ENCODE peak calls at places on chromosomes 6 and 20, in seven cellular contexts. Q is GOT3, J is uterus, I is substantia nigra, G is mucosa of descending colon, D is HTR-8/SVneo, F is KG1. Y is an unnamed sample.

GRCh38 chr20:17768267-17768666 is 68.5 kb downstream of the BANF2 start:
- DNase-seq in Q (no peak), I (no peak), J (no peak), D (no peak), G (no peak), F (no peak), Y (no peak)

GRCh38 chr6:1792989-1793388 is 183.3 kb downstream of the FOXC1 start:
- DNase-seq in Q (no peak), J (no peak), D (peak; percentile 42), F (no peak), I (no peak), G (peak; percentile 20), Y (no peak)

GRCh38 chr6:35318200-35318844 is 20.7 kb downstream of the DEF6 start:
- DNase-seq in D (peak; percentile 92), Q (peak; percentile 55), I (peak; percentile 76), G (peak; percentile 87), J (peak; percentile 82), F (no peak), Y (peak; percentile 91)

GRCh38 chr20:41632896-41633295 is 14.7 kb upstream of the CHD6 start:
- DNase-seq in I (no peak), G (no peak), D (no peak), F (no peak), Q (no peak), J (no peak), Y (no peak)

GRCh38 chr6:34225551-34225950 is 11.1 kb upstream of the HMGA1 start:
- DNase-seq in J (no peak), D (no peak), Q (no peak), G (no peak), F (no peak), I (no peak), Y (no peak)

GRCh38 chr6:134519456-134519855 is 201.5 kb upstream of the SGK1 start:
- DNase-seq in Q (no peak), F (peak; percentile 47), J (peak; percentile 22), G (peak; percentile 36), D (no peak), I (no peak), Y (no peak)

GRCh38 chr6:42338573-42339218 is 113.0 kb downstream of the TRERF1 start:
- DNase-seq in G (no peak), J (no peak), F (no peak), D (peak; percentile 83), I (no peak), Q (peak; percentile 76), Y (no peak)

GRCh38 chr20:47489448-47489872 is 12.2 kb upstream of the NCOA3 start:
- DNase-seq in G (peak; percentile 47), F (peak; percentile 31), D (no peak), Q (no peak), I (no peak), J (no peak), Y (peak; percentile 33)

GRCh38 chr20:906703-907102 is 9.4 kb downstream of the ANGPT4 start:
- DNase-seq in G (no peak), F (no peak), J (no peak), Q (no peak), I (no peak), D (no peak), Y (peak; percentile 42)

GRCh38 chr6:42742116-42742894 is 3.6 kb downstream of the TBCC start:
- DNase-seq in G (no peak), Q (no peak), J (no peak), D (peak; percentile 32), F (no peak), I (no peak), Y (no peak)

GRCh38 chr6:138654715-138655634 is 118.6 kb upstream of the CCDC28A start:
- DNase-seq in J (no peak), F (no peak), D (no peak), G (no peak), I (no peak), Q (no peak), Y (no peak)

GRCh38 chr6:26501482-26501986 is 1.4 kb downstream of the BTN1A1 start:
- DNase-seq in Q (no peak), F (no peak), J (no peak), D (no peak), G (peak; percentile 21), I (no peak), Y (peak; percentile 88)

GRCh38 chr20:44800398-44801046 is 9.8 kb downstream of the RIMS4 start:
- DNase-seq in F (no peak), J (no peak), Q (no peak), I (no peak), G (peak; percentile 46), D (no peak), Y (no peak)

GRCh38 chr20:49956689-49957443 is 20.7 kb downstream of the RNF114 start:
- DNase-seq in F (no peak), Q (no peak), I (peak; percentile 74), J (no peak), G (no peak), D (no peak), Y (no peak)

GRCh38 chr6:24823185-24823584 is 24.5 kb upstream of the ARMH2 start:
- DNase-seq in Q (no peak), G (no peak), I (no peak), D (no peak), F (no peak), J (no peak), Y (no peak)

GRCh38 chr20:50488236-50488806 is 21.9 kb upstream of the PTPN1 start:
- DNase-seq in I (no peak), J (no peak), Q (no peak), G (no peak), F (no peak), D (no peak), Y (no peak)

GRCh38 chr20:9301129-9302072 is 213.0 kb upstream of the LAMP5 start:
- DNase-seq in J (no peak), Q (no peak), G (peak; percentile 71), D (no peak), F (no peak), I (peak; percentile 5), Y (no peak)

GRCh38 chr6:28081486-28081751 is 1.1 kb downstream of the ZNF165 start:
- DNase-seq in F (peak; percentile 49), Q (no peak), I (no peak), G (no peak), D (peak; percentile 5), J (no peak), Y (no peak)

GRCh38 chr6:161236091-161236633 is 37.7 kb downstream of the AGPAT4 start:
- DNase-seq in G (no peak), J (no peak), F (no peak), Q (no peak), D (no peak), I (no peak), Y (no peak)

GRCh38 chr20:57061058-57061900 is 205.2 kb downstream of the BMP7 start:
- DNase-seq in F (no peak), G (peak; percentile 11), Q (no peak), D (peak; percentile 94), I (peak; percentile 2), J (peak; percentile 72), Y (no peak)

GRCh38 chr6:169190144-169190584 is 63.5 kb downstream of the THBS2 start:
- DNase-seq in Q (no peak), J (peak; percentile 84), I (no peak), D (no peak), G (no peak), F (no peak), Y (no peak)

GRCh38 chr6:123715243-123715863 is 78.6 kb upstream of the TRDN start:
- DNase-seq in Q (no peak), I (no peak), G (peak; percentile 12), D (peak; percentile 1), F (no peak), J (no peak), Y (no peak)

GRCh38 chr20:12617076-12617475 is 391.7 kb upstream of the SPTLC3 start:
- DNase-seq in I (no peak), G (no peak), F (no peak), D (no peak), Q (no peak), J (no peak), Y (no peak)

GRCh38 chr6:34015576-34015975 is 130.3 kb downstream of the GRM4 start:
- DNase-seq in G (no peak), Q (no peak), I (no peak), D (no peak), F (no peak), J (no peak), Y (no peak)

GRCh38 chr6:118012944-118013343 is 105.9 kb downstream of the SLC35F1 start:
- DNase-seq in G (no peak), J (no peak), I (peak; percentile 41), Q (no peak), D (no peak), F (no peak), Y (no peak)

GRCh38 chr20:62487125-62487524 is 11.3 kb upstream of the GATA5 start:
- DNase-seq in Q (no peak), I (no peak), D (no peak), G (no peak), F (no peak), J (no peak), Y (no peak)

GRCh38 chr20:60765821-60766403 is 486.1 kb upstream of the CDH4 start:
- DNase-seq in J (no peak), I (no peak), F (no peak), G (no peak), D (no peak), Q (no peak), Y (no peak)

GRCh38 chr6:7424967-7425807 is 35.6 kb downstream of the RIOK1 start:
- DNase-seq in J (no peak), G (peak; percentile 60), Q (no peak), I (no peak), F (no peak), D (peak; percentile 67), Y (no peak)

GRCh38 chr6:39841923-39842322 is 49.7 kb downstream of the DAAM2 start:
- DNase-seq in J (no peak), F (no peak), G (no peak), Q (no peak), D (no peak), I (no peak), Y (no peak)

GRCh38 chr20:57263127-57263609 is 3.3 kb downstream of the BMP7 start:
- DNase-seq in J (no peak), G (no peak), I (no peak), Q (no peak), D (no peak), F (no peak), Y (no peak)